ENCODE peak calls at places on chromosomes 11 and 22, in eight cellular contexts. One of them, this sample, is unnamed.

GRCh38 chr22:30969532-30970355 is 679 bp downstream of the TUG1 start:
- DNase-seq in stomach: peak; percentile 31
- DNase-seq in prostate gland: no peak
- DNase-seq in A549: peak; percentile 44
- DNase-seq in heart left ventricle: no peak
- DNase-seq in HCT116: no peak
- DNase-seq in testis: peak; percentile 38
- DNase-seq in IMR-90: peak; percentile 44
- DNase-seq in this sample: no peak

GRCh38 chr11:28983780-28984179 is 875.6 kb downstream of the METTL15 start:
- DNase-seq in testis: no peak
- DNase-seq in stomach: no peak
- DNase-seq in A549: no peak
- DNase-seq in HCT116: no peak
- DNase-seq in heart left ventricle: no peak
- DNase-seq in IMR-90: no peak
- DNase-seq in prostate gland: no peak
- DNase-seq in this sample: no peak

GRCh38 chr11:95764267-95764898 is 25.2 kb downstream of the FAM76B start:
- DNase-seq in IMR-90: peak; percentile 67
- DNase-seq in testis: no peak
- DNase-seq in prostate gland: no peak
- DNase-seq in A549: peak; percentile 45
- DNase-seq in HCT116: peak; percentile 27
- DNase-seq in heart left ventricle: no peak
- DNase-seq in stomach: no peak
- DNase-seq in this sample: no peak

GRCh38 chr11:17736921-17737817 is 2.6 kb downstream of the KCNC1 start:
- DNase-seq in heart left ventricle: no peak
- DNase-seq in A549: no peak
- DNase-seq in testis: no peak
- DNase-seq in stomach: no peak
- DNase-seq in IMR-90: no peak
- DNase-seq in HCT116: no peak
- DNase-seq in prostate gland: no peak
- DNase-seq in this sample: no peak

GRCh38 chr11:69870772-69871171 is 51.6 kb upstream of the FGF3 start:
- DNase-seq in prostate gland: no peak
- DNase-seq in testis: no peak
- DNase-seq in stomach: no peak
- DNase-seq in heart left ventricle: no peak
- DNase-seq in IMR-90: no peak
- DNase-seq in HCT116: no peak
- DNase-seq in A549: no peak
- DNase-seq in this sample: no peak

GRCh38 chr11:107054391-107054790 is 36.1 kb upstream of the GUCY1A2 start:
- DNase-seq in testis: no peak
- DNase-seq in HCT116: no peak
- DNase-seq in stomach: no peak
- DNase-seq in heart left ventricle: no peak
- DNase-seq in prostate gland: no peak
- DNase-seq in IMR-90: no peak
- DNase-seq in A549: no peak
- DNase-seq in this sample: no peak

GRCh38 chr11:96001037-96001436 is 77.1 kb upstream of the MTMR2 start:
- DNase-seq in prostate gland: peak; percentile 26
- DNase-seq in stomach: peak; percentile 52
- DNase-seq in HCT116: no peak
- DNase-seq in heart left ventricle: peak; percentile 61
- DNase-seq in IMR-90: peak; percentile 92
- DNase-seq in testis: peak; percentile 87
- DNase-seq in A549: no peak
- DNase-seq in this sample: peak; percentile 78

GRCh38 chr11:86287468-86287796 is 14.6 kb upstream of the HIKESHI start:
- DNase-seq in HCT116: no peak
- DNase-seq in IMR-90: no peak
- DNase-seq in A549: no peak
- DNase-seq in heart left ventricle: no peak
- DNase-seq in testis: no peak
- DNase-seq in stomach: no peak
- DNase-seq in prostate gland: no peak
- DNase-seq in this sample: no peak

GRCh38 chr22:50261615-50262459 is at the start of gene MAPK12:
- DNase-seq in heart left ventricle: no peak
- DNase-seq in prostate gland: no peak
- DNase-seq in IMR-90: no peak
- DNase-seq in stomach: no peak
- DNase-seq in HCT116: no peak
- DNase-seq in testis: no peak
- DNase-seq in A549: no peak
- DNase-seq in this sample: no peak

GRCh38 chr22:37894939-37895670 is 11.0 kb upstream of the MICALL1 start:
- DNase-seq in stomach: peak; percentile 30
- DNase-seq in A549: no peak
- DNase-seq in testis: no peak
- DNase-seq in heart left ventricle: no peak
- DNase-seq in prostate gland: peak; percentile 57
- DNase-seq in HCT116: no peak
- DNase-seq in IMR-90: no peak
- DNase-seq in this sample: no peak

GRCh38 chr11:68890490-68891231 is 13.0 kb downstream of the MRPL21 start:
- DNase-seq in IMR-90: peak; percentile 64
- DNase-seq in HCT116: no peak
- DNase-seq in stomach: peak; percentile 84
- DNase-seq in heart left ventricle: peak; percentile 90
- DNase-seq in A549: no peak
- DNase-seq in testis: peak; percentile 61
- DNase-seq in prostate gland: peak; percentile 94
- DNase-seq in this sample: peak; percentile 75

GRCh38 chr11:1480555-1481482 is 5.8 kb downstream of the MOB2 start:
- DNase-seq in HCT116: no peak
- DNase-seq in A549: no peak
- DNase-seq in IMR-90: no peak
- DNase-seq in prostate gland: no peak
- DNase-seq in testis: no peak
- DNase-seq in heart left ventricle: peak; percentile 58
- DNase-seq in stomach: no peak
- DNase-seq in this sample: peak; percentile 20

GRCh38 chr11:120608760-120609211 is 97.2 kb downstream of the GRIK4 start:
- DNase-seq in heart left ventricle: no peak
- DNase-seq in A549: no peak
- DNase-seq in prostate gland: peak; percentile 76
- DNase-seq in IMR-90: no peak
- DNase-seq in stomach: no peak
- DNase-seq in HCT116: no peak
- DNase-seq in testis: no peak
- DNase-seq in this sample: no peak

GRCh38 chr22:29141078-29141688 is 64.5 kb upstream of the EMID1 start:
- DNase-seq in stomach: no peak
- DNase-seq in HCT116: no peak
- DNase-seq in heart left ventricle: no peak
- DNase-seq in A549: no peak
- DNase-seq in prostate gland: no peak
- DNase-seq in IMR-90: no peak
- DNase-seq in testis: no peak
- DNase-seq in this sample: no peak

GRCh38 chr11:122202161-122202950 is 86.3 kb upstream of the BLID start:
- DNase-seq in HCT116: peak; percentile 75
- DNase-seq in heart left ventricle: peak; percentile 54
- DNase-seq in stomach: no peak
- DNase-seq in prostate gland: no peak
- DNase-seq in IMR-90: peak; percentile 83
- DNase-seq in A549: peak; percentile 60
- DNase-seq in testis: peak; percentile 48
- DNase-seq in this sample: peak; percentile 30

GRCh38 chr11:82750643-82751139 is 17.0 kb upstream of the FAM181B start:
- DNase-seq in heart left ventricle: no peak
- DNase-seq in testis: no peak
- DNase-seq in stomach: no peak
- DNase-seq in prostate gland: no peak
- DNase-seq in A549: no peak
- DNase-seq in HCT116: no peak
- DNase-seq in IMR-90: no peak
- DNase-seq in this sample: no peak

GRCh38 chr11:129592191-129592590 is 216.5 kb downstream of the BARX2 start:
- DNase-seq in heart left ventricle: no peak
- DNase-seq in HCT116: no peak
- DNase-seq in prostate gland: no peak
- DNase-seq in testis: no peak
- DNase-seq in A549: no peak
- DNase-seq in stomach: no peak
- DNase-seq in IMR-90: no peak
- DNase-seq in this sample: no peak

GRCh38 chr22:19514831-19515565 is 9.2 kb downstream of the CLDN5 start:
- DNase-seq in A549: no peak
- DNase-seq in IMR-90: peak; percentile 31
- DNase-seq in testis: no peak
- DNase-seq in heart left ventricle: no peak
- DNase-seq in prostate gland: no peak
- DNase-seq in HCT116: no peak
- DNase-seq in stomach: no peak
- DNase-seq in this sample: no peak

GRCh38 chr11:131544591-131544990 is 174.2 kb downstream of the NTM start:
- DNase-seq in stomach: no peak
- DNase-seq in A549: no peak
- DNase-seq in IMR-90: no peak
- DNase-seq in HCT116: no peak
- DNase-seq in prostate gland: no peak
- DNase-seq in testis: no peak
- DNase-seq in heart left ventricle: no peak
- DNase-seq in this sample: no peak

GRCh38 chr11:131549099-131549498 is 178.7 kb downstream of the NTM start:
- DNase-seq in testis: no peak
- DNase-seq in HCT116: no peak
- DNase-seq in stomach: no peak
- DNase-seq in A549: no peak
- DNase-seq in IMR-90: no peak
- DNase-seq in heart left ventricle: no peak
- DNase-seq in prostate gland: no peak
- DNase-seq in this sample: no peak

GRCh38 chr11:131546218-131546895 is 175.9 kb downstream of the NTM start:
- DNase-seq in heart left ventricle: no peak
- DNase-seq in A549: no peak
- DNase-seq in IMR-90: no peak
- DNase-seq in HCT116: no peak
- DNase-seq in prostate gland: no peak
- DNase-seq in testis: no peak
- DNase-seq in stomach: no peak
- DNase-seq in this sample: no peak
- H3K4me3 ChIP-seq in heart left ventricle: peak overlapping the region; percentile 13
- H3K4me3 ChIP-seq in A549: no peak overlapping the region
- H3K4me3 ChIP-seq in IMR-90: peak overlapping the region; percentile 41
- H3K4me3 ChIP-seq in HCT116: no peak overlapping the region
- H3K4me3 ChIP-seq in prostate gland: no peak overlapping the region
- H3K4me3 ChIP-seq in testis: peak overlapping the region; percentile 6
- H3K4me3 ChIP-seq in stomach: peak overlapping the region; percentile 9
- H3K4me3 ChIP-seq in this sample: no peak overlapping the region

DNA sequence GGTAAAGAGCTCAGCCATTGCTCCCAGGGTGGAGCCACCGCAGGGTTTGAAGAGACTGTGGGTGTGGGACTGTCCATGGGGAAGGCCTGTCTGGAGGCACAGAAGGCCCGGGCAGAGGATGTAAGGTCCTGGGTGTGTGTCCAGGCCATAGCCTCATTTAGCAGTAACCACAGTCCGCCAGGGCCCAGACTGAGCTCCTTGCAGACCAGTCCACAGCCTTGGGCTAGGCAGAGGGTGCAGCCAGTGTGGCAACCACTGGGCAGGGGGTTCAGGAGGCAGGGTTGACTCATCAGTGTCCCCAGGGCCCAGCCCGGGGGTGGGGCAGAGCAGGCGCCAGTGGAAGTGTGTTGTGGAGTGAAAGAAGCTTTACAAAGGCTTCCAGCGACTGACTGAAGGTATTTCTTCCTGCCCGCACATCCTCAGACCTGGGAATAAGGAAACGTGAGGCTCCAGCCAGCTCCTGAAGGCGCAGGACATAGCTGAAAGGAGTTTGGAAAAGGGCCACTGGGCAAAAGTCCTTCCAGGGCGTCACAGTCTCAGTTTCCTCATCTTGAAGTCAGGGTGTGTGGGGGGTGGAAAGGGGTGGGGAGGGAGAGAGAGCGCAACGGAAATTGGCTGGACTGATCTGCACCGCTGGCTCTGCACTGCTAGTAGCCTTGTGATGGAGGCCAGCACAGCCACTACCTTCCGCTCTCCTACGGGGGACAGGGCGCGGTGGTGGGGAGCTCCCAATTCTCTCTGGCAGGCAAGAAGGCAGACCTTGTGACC is 27.8 kb upstream of the WNT11 start:
- DNase-seq in A549: no peak
- DNase-seq in stomach: no peak
- DNase-seq in prostate gland: no peak
- DNase-seq in HCT116: no peak
- DNase-seq in heart left ventricle: peak; percentile 71
- DNase-seq in testis: peak; percentile 67
- DNase-seq in IMR-90: no peak
- DNase-seq in this sample: peak; percentile 72
- TF ChIP-seq POLR2A in A549: no peak
- TF ChIP-seq POLR2A in stomach: no peak
- TF ChIP-seq POLR2A in prostate gland: peak; percentile 20
- TF ChIP-seq POLR2A in HCT116: no peak
- TF ChIP-seq POLR2A in heart left ventricle: peak; percentile 23
- TF ChIP-seq POLR2A in testis: no peak
- TF ChIP-seq POLR2A in IMR-90: no peak
- TF ChIP-seq POLR2A in this sample: peak; percentile 21

GRCh38 chr11:8262552-8263108 is 1.0 kb downstream of the LMO1 start:
- DNase-seq in A549: no peak
- DNase-seq in heart left ventricle: peak; percentile 73
- DNase-seq in IMR-90: peak; percentile 55
- DNase-seq in stomach: peak; percentile 43
- DNase-seq in HCT116: no peak
- DNase-seq in prostate gland: peak; percentile 14
- DNase-seq in testis: peak; percentile 42
- DNase-seq in this sample: peak; percentile 45
- H3K4me3 ChIP-seq in A549: peak overlapping the region; percentile 66
- H3K4me3 ChIP-seq in heart left ventricle: peak overlapping the region; percentile 46
- H3K4me3 ChIP-seq in IMR-90: peak overlapping the region; percentile 10
- H3K4me3 ChIP-seq in stomach: peak overlapping the region; percentile 63
- H3K4me3 ChIP-seq in HCT116: no peak overlapping the region
- H3K4me3 ChIP-seq in prostate gland: peak overlapping the region; percentile 45
- H3K4me3 ChIP-seq in testis: peak overlapping the region; percentile 37
- H3K4me3 ChIP-seq in this sample: peak overlapping the region; percentile 16

DNA sequence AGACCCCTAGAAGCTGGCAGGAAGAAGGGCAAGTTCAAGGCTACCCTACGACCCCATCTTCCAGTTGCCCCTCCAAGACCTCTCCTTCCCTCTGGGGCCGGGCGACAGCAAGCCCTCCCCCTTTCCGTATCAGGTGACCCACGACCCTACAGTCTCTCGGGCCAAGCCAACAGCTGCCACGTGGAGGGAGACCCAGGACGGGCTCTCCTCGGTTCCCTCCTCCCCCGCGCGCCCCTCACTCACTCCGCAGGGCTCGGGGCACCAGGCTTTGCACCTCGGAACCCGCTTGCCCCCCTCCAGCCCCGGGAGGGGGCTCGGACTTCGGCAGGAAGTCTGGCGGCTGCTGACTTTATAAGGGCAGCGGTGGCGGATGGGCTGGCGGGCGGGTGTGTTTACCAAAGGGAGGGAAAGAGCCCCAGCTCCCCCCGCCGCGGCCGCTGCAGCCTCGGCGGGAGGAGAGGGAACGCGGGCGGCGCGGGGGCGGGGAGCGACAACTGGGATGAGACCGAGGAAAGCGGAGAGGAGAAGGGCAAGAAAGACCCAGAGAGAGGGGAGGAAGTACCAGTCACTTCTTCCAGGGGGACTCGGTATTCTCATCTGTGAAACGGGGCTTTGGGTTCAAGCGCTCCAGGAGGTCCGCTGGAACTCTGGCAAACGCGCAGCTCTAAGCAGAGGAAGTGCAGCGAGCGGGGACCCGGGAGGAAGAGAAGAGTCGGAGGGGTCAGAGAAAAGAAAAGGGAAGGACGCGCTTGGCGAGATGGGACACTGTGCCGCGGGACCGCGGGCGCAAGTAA is 767 bp downstream of the SLC43A1 start:
- DNase-seq in prostate gland: peak; percentile 48
- DNase-seq in HCT116: no peak
- DNase-seq in IMR-90: peak; percentile 24
- DNase-seq in A549: no peak
- DNase-seq in testis: peak; percentile 66
- DNase-seq in heart left ventricle: peak; percentile 82
- DNase-seq in stomach: peak; percentile 69
- DNase-seq in this sample: peak; percentile 60
- TF ChIP-seq POLR2A in prostate gland: no peak
- TF ChIP-seq POLR2A in HCT116: no peak
- TF ChIP-seq POLR2A in IMR-90: no peak
- TF ChIP-seq POLR2A in A549: no peak
- TF ChIP-seq POLR2A in testis: no peak
- TF ChIP-seq POLR2A in heart left ventricle: no peak
- TF ChIP-seq POLR2A in stomach: no peak
- TF ChIP-seq POLR2A in this sample: no peak

This sample was measured in uterus.